ENCODE peak calls at places on chromosomes 3 and 15, in nine cellular contexts. E is A673; J is adrenal gland; M is H9; A is ascending aorta; L is CD8-positive, alpha-beta memory T cell; R is left lung; C is upper lobe of left lung; S is left ventricle myocardium inferior. I is an unnamed sample.

GRCh38 chr3:64355473-64355872 is 130.2 kb upstream of the PRICKLE2 start:
- DNase-seq in L (no peak), C (peak; percentile 39), E (no peak), J (peak; percentile 54), R (no peak), S (no peak), A (peak; percentile 66), M (no peak), I (no peak)

GRCh38 chr3:69357196-69357595 is 28.7 kb downstream of the FRMD4B start:
- DNase-seq in L (no peak), C (no peak), S (no peak), A (no peak), E (no peak), M (no peak), R (no peak), J (no peak), I (no peak)

GRCh38 chr3:141737108-141737507 is 990 bp upstream of the RNF7 start:
- DNase-seq in S (no peak), J (no peak), M (no peak), L (no peak), R (peak; percentile 42), A (no peak), E (no peak), C (peak; percentile 36), I (no peak)

GRCh38 chr3:111761309-111761795 is 97.7 kb upstream of the PHLDB2 start:
- DNase-seq in L (no peak), E (peak; percentile 26), S (no peak), R (no peak), C (no peak), J (no peak), M (no peak), A (no peak), I (no peak)

GRCh38 chr3:169812844-169813677 is at the start of the genes LRRC34 and LRRIQ4:
- DNase-seq in C (peak; percentile 85), A (peak; percentile 84), E (peak; percentile 91), L (peak; percentile 51), R (peak; percentile 89), S (peak; percentile 80), J (peak; percentile 74), M (peak; percentile 93), I (no peak)

GRCh38 chr3:130758624-130759023 is 12.0 kb upstream of the PIK3R4 start:
- DNase-seq in M (no peak), S (no peak), A (no peak), J (no peak), R (no peak), C (no peak), E (no peak), L (no peak), I (no peak)

GRCh38 chr3:51245871-51246270 is 139.2 kb upstream of the MANF start:
- DNase-seq in C (no peak), J (no peak), R (no peak), L (no peak), A (no peak), E (no peak), S (no peak), M (no peak), I (no peak)

GRCh38 chr3:48623851-48624547 is 2.4 kb upstream of the TMEM89 start:
- DNase-seq in R (no peak), C (no peak), S (no peak), A (no peak), E (no peak), M (no peak), L (no peak), J (no peak), I (no peak)

GRCh38 chr15:38224486-38224885 is 28.1 kb upstream of the SPRED1 start:
- DNase-seq in E (no peak), R (no peak), S (no peak), J (no peak), M (no peak), C (no peak), L (no peak), A (no peak), I (no peak)

GRCh38 chr15:98855067-98855814 is 152.4 kb downstream of the PGPEP1L start:
- DNase-seq in C (no peak), R (no peak), E (no peak), J (no peak), A (no peak), S (no peak), M (no peak), L (no peak), I (no peak)

GRCh38 chr15:44728576-44729393 is 7.5 kb upstream of the TRIM69 start:
- DNase-seq in L (peak; percentile 86), S (peak; percentile 94), R (peak; percentile 96), M (peak; percentile 96), J (peak; percentile 98), E (peak; percentile 99), C (peak; percentile 98), A (peak; percentile 99), I (peak; percentile 91)

GRCh38 chr15:44729394-44729913 is 6.9 kb upstream of the TRIM69 start:
- DNase-seq in R (no peak), C (peak; percentile 42), E (peak; percentile 57), A (no peak), L (peak; percentile 34), M (no peak), J (peak; percentile 53), S (no peak), I (no peak)

GRCh38 chr15:44726568-44727461 is 9.5 kb upstream of the TRIM69 start:
- DNase-seq in C (peak; percentile 73), M (peak; percentile 53), J (peak; percentile 57), R (peak; percentile 48), E (peak; percentile 98), L (peak; percentile 48), A (peak; percentile 78), S (no peak), I (no peak)

GRCh38 chr15:44726136-44726535 is 10.2 kb upstream of the TRIM69 start:
- DNase-seq in C (no peak), R (no peak), L (no peak), S (no peak), E (peak; percentile 79), A (no peak), M (no peak), J (no peak), I (no peak)

GRCh38 chr15:44727462-44728231 is 8.7 kb upstream of the TRIM69 start:
- DNase-seq in E (no peak), A (no peak), L (no peak), J (no peak), C (no peak), R (no peak), S (no peak), M (no peak), I (no peak)
- H3K4me1 ChIP-seq in E (peaks cover 42% of the 10 kb centered on the region), A (no peaks in the 10 kb centered on the region), L (peaks cover 80% of the 10 kb centered on the region), J (peaks cover 9% of the 10 kb centered on the region), C (peaks cover 51% of the 10 kb centered on the region), R (peaks cover 14% of the 10 kb centered on the region), S (peaks cover 65% of the 10 kb centered on the region), M (peaks cover 3% of the 10 kb centered on the region), I (no peaks in the 10 kb centered on the region)

GRCh38 chr3:129384594-129385323 is 43.7 kb downstream of the EFCAB12 start:
- DNase-seq in M (no peak), A (no peak), S (no peak), E (no peak), J (no peak), L (no peak), R (no peak), C (no peak), I (no peak)
- H3K27me3 ChIP-seq in M (no peaks in the 10 kb centered on the region), A (no peaks in the 10 kb centered on the region), S (no peaks in the 10 kb centered on the region), E (no peaks in the 10 kb centered on the region), J (no peaks in the 10 kb centered on the region), L (no peaks in the 10 kb centered on the region), R (no peaks in the 10 kb centered on the region), C (no peaks in the 10 kb centered on the region), I (no peaks in the 10 kb centered on the region)

GRCh38 chr3:94066829-94067470 is 4.1 kb downstream of the NSUN3 start:
- DNase-seq in A (no peak), J (no peak), S (no peak), E (no peak), M (no peak), R (no peak), C (no peak), L (no peak), I (no peak)

GRCh38 chr3:94070341-94070911 is 7.6 kb downstream of the NSUN3 start:
- DNase-seq in S (no peak), R (no peak), L (no peak), J (no peak), A (no peak), M (no peak), E (no peak), C (no peak), I (no peak)

GRCh38 chr3:94065819-94066218 is 3.0 kb downstream of the NSUN3 start:
- DNase-seq in J (no peak), L (no peak), S (no peak), M (no peak), R (no peak), A (no peak), E (no peak), C (no peak), I (no peak)

GRCh38 chr3:94071713-94072284 is 8.9 kb downstream of the NSUN3 start:
- DNase-seq in E (no peak), A (no peak), C (no peak), S (no peak), J (no peak), M (no peak), R (no peak), L (no peak), I (no peak)

GRCh38 chr3:94069242-94069813 is 6.5 kb downstream of the NSUN3 start:
- DNase-seq in A (no peak), M (no peak), S (no peak), C (no peak), E (peak; percentile 42), L (no peak), R (no peak), J (no peak), I (no peak)
- H3K4me1 ChIP-seq in A (no peaks in the 10 kb centered on the region), M (no peaks in the 10 kb centered on the region), S (peaks cover 19% of the 10 kb centered on the region), C (peaks cover 19% of the 10 kb centered on the region), E (peaks cover 7% of the 10 kb centered on the region), L (peaks cover 19% of the 10 kb centered on the region), R (peaks cover 17% of the 10 kb centered on the region), J (peaks cover 5% of the 10 kb centered on the region), I (no peaks in the 10 kb centered on the region)

GRCh38 chr3:195907730-195908438 is 467 bp downstream of the TNK2 start:
- DNase-seq in C (peak; percentile 79), E (peak; percentile 86), S (no peak), A (no peak), L (peak; percentile 53), R (peak; percentile 68), J (peak; percentile 69), M (no peak), I (no peak)

GRCh38 chr3:195903950-195904290 is 4.4 kb downstream of the TNK2 start:
- DNase-seq in R (no peak), C (no peak), E (no peak), J (no peak), A (no peak), M (no peak), S (no peak), L (no peak), I (no peak)

GRCh38 chr3:195905970-195906864 is 2.1 kb downstream of the TNK2 start:
- DNase-seq in R (no peak), S (no peak), E (no peak), A (no peak), L (no peak), C (no peak), M (no peak), J (no peak), I (no peak)

GRCh38 chr3:195906865-195907729 is 1.3 kb downstream of the TNK2 start:
- DNase-seq in M (no peak), C (peak; percentile 86), A (peak; percentile 71), R (peak; percentile 81), J (no peak), L (peak; percentile 62), S (no peak), E (no peak), I (no peak)

DNA sequence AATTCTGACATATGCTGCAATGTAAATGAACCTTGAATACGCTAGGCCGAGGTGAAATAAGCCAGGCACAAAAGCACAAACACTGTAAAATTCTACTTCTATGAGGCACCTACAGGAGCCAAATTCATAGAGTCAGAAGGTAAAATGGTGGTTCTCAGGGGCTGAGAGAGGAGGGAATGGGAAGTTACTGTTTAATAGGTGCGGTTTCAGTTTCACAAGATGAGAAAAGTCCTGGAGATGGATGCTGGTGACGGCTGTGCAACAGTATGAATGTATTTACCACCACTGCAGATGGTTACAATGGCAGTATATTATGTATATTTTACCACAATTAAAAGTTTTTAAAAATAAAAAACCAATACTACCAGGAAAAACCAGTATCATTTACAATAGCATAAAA is 4.0 kb downstream of the TNK2 start:
- DNase-seq in E (no peak), J (no peak), C (no peak), S (no peak), M (no peak), L (no peak), A (no peak), R (no peak), I (no peak)
- H3K27me3 ChIP-seq in E (no peaks in the 10 kb centered on the region), J (no peaks in the 10 kb centered on the region), C (no peaks in the 10 kb centered on the region), S (no peaks in the 10 kb centered on the region), M (no peaks in the 10 kb centered on the region), L (no peaks in the 10 kb centered on the region), A (no peaks in the 10 kb centered on the region), R (no peaks in the 10 kb centered on the region), I (no peaks in the 10 kb centered on the region)